ENCODE peak calls at places on chromosomes 13 and 19, in six cellular contexts. One of them, this sample, is unnamed.

GRCh38 chr19:39599116-39599515 is 3.2 kb upstream of the LGALS13 start:
- DNase-seq in GM23338: peak
- DNase-seq in SK-N-SH: no peak
- DNase-seq in A549: no peak
- DNase-seq in K562: peak
- DNase-seq in HCT116: no peak
- DNase-seq in this sample: no peak

GRCh38 chr19:34774857-34775256 is 1.8 kb upstream of the ZNF599 start:
- DNase-seq in GM23338: no peak
- DNase-seq in SK-N-SH: no peak
- DNase-seq in A549: no peak
- DNase-seq in K562: no peak
- DNase-seq in HCT116: no peak
- DNase-seq in this sample: no peak

GRCh38 chr19:39631178-39631577 is 24.5 kb upstream of the LGALS16 start:
- DNase-seq in GM23338: peak
- DNase-seq in SK-N-SH: no peak
- DNase-seq in A549: no peak
- DNase-seq in K562: no peak
- DNase-seq in HCT116: no peak
- DNase-seq in this sample: no peak

GRCh38 chr13:20901668-20902437 is 693 bp downstream of the XPO4 start:
- DNase-seq in GM23338: peak
- DNase-seq in SK-N-SH: peak
- DNase-seq in A549: peak
- DNase-seq in K562: peak
- DNase-seq in HCT116: peak
- DNase-seq in this sample: peak

GRCh38 chr13:66341978-66342377 is 888.2 kb downstream of the PCDH9 start:
- DNase-seq in GM23338: no peak
- DNase-seq in SK-N-SH: no peak
- DNase-seq in A549: no peak
- DNase-seq in K562: no peak
- DNase-seq in HCT116: no peak
- DNase-seq in this sample: no peak

GRCh38 chr13:106916329-106916728 is 348.4 kb upstream of the ARGLU1 start:
- DNase-seq in GM23338: no peak
- DNase-seq in SK-N-SH: no peak
- DNase-seq in A549: no peak
- DNase-seq in K562: no peak
- DNase-seq in HCT116: no peak
- DNase-seq in this sample: no peak

GRCh38 chr13:91185294-91185863 is 162.1 kb upstream of the MIR17HG start:
- DNase-seq in GM23338: peak
- DNase-seq in SK-N-SH: peak
- DNase-seq in A549: no peak
- DNase-seq in K562: peak
- DNase-seq in HCT116: peak
- DNase-seq in this sample: no peak

GRCh38 chr19:33293255-33294057 is 8.9 kb downstream of the CEBPA start:
- DNase-seq in GM23338: no peak
- DNase-seq in SK-N-SH: no peak
- DNase-seq in A549: peak
- DNase-seq in K562: peak
- DNase-seq in HCT116: no peak
- DNase-seq in this sample: peak

GRCh38 chr19:6412111-6412999 is 12.3 kb downstream of the KHSRP start:
- DNase-seq in GM23338: peak
- DNase-seq in SK-N-SH: peak
- DNase-seq in A549: no peak
- DNase-seq in K562: peak
- DNase-seq in HCT116: peak
- DNase-seq in this sample: peak

GRCh38 chr13:40484101-40484800 is 182.2 kb downstream of the FOXO1 start:
- DNase-seq in GM23338: no peak
- DNase-seq in SK-N-SH: no peak
- DNase-seq in A549: no peak
- DNase-seq in K562: no peak
- DNase-seq in HCT116: no peak
- DNase-seq in this sample: no peak

GRCh38 chr13:79745141-79745540 is 264.2 kb downstream of the NDFIP2 start:
- DNase-seq in GM23338: no peak
- DNase-seq in SK-N-SH: peak
- DNase-seq in A549: no peak
- DNase-seq in K562: no peak
- DNase-seq in HCT116: no peak
- DNase-seq in this sample: no peak

GRCh38 chr13:77930430-77930829 is 11.8 kb upstream of the EDNRB start:
- DNase-seq in GM23338: no peak
- DNase-seq in SK-N-SH: no peak
- DNase-seq in A549: no peak
- DNase-seq in K562: no peak
- DNase-seq in HCT116: no peak
- DNase-seq in this sample: no peak

GRCh38 chr13:96991072-96991471 is 3.2 kb downstream of the OXGR1 start:
- DNase-seq in GM23338: no peak
- DNase-seq in SK-N-SH: no peak
- DNase-seq in A549: no peak
- DNase-seq in K562: no peak
- DNase-seq in HCT116: no peak
- DNase-seq in this sample: no peak

GRCh38 chr13:110036060-110036459 is 249.7 kb upstream of the IRS2 start:
- DNase-seq in GM23338: no peak
- DNase-seq in SK-N-SH: no peak
- DNase-seq in A549: no peak
- DNase-seq in K562: no peak
- DNase-seq in HCT116: no peak
- DNase-seq in this sample: no peak

GRCh38 chr13:73273737-73274136 is 214.9 kb downstream of the KLF5 start:
- DNase-seq in GM23338: no peak
- DNase-seq in SK-N-SH: no peak
- DNase-seq in A549: no peak
- DNase-seq in K562: no peak
- DNase-seq in HCT116: no peak
- DNase-seq in this sample: no peak

GRCh38 chr13:78030351-78030750 is 111.7 kb upstream of the EDNRB start:
- DNase-seq in GM23338: no peak
- DNase-seq in SK-N-SH: no peak
- DNase-seq in A549: no peak
- DNase-seq in K562: no peak
- DNase-seq in HCT116: no peak
- DNase-seq in this sample: no peak

GRCh38 chr13:26185720-26186119 is 36.4 kb downstream of the RNF6 start:
- DNase-seq in GM23338: no peak
- DNase-seq in SK-N-SH: no peak
- DNase-seq in A549: no peak
- DNase-seq in K562: no peak
- DNase-seq in HCT116: no peak
- DNase-seq in this sample: no peak

GRCh38 chr13:45786293-45786920 is 65.1 kb downstream of the SIAH3 start:
- DNase-seq in GM23338: no peak
- DNase-seq in SK-N-SH: peak
- DNase-seq in A549: no peak
- DNase-seq in K562: no peak
- DNase-seq in HCT116: no peak
- DNase-seq in this sample: no peak
- TF ChIP-seq REST in GM23338: no peak
- TF ChIP-seq REST in SK-N-SH: no peak
- TF ChIP-seq REST in A549: no peak
- TF ChIP-seq REST in K562: no peak
- TF ChIP-seq REST in HCT116: no peak
- TF ChIP-seq REST in this sample: no peak

GRCh38 chr19:1206733-1207301 is 1.2 kb downstream of the STK11 start:
- DNase-seq in GM23338: no peak
- DNase-seq in SK-N-SH: no peak
- DNase-seq in A549: no peak
- DNase-seq in K562: peak
- DNase-seq in HCT116: no peak
- DNase-seq in this sample: peak
- TF ChIP-seq REST in GM23338: no peak
- TF ChIP-seq REST in SK-N-SH: no peak
- TF ChIP-seq REST in A549: no peak
- TF ChIP-seq REST in K562: no peak
- TF ChIP-seq REST in HCT116: no peak
- TF ChIP-seq REST in this sample: no peak

GRCh38 chr19:41851456-41851855 is 6.6 kb downstream of the DMRTC2 start:
- DNase-seq in GM23338: peak
- DNase-seq in SK-N-SH: no peak
- DNase-seq in A549: no peak
- DNase-seq in K562: no peak
- DNase-seq in HCT116: no peak
- DNase-seq in this sample: no peak

GRCh38 chr19:41853768-41854167 is 6.3 kb upstream of the RPS19 start:
- DNase-seq in GM23338: no peak
- DNase-seq in SK-N-SH: no peak
- DNase-seq in A549: no peak
- DNase-seq in K562: no peak
- DNase-seq in HCT116: no peak
- DNase-seq in this sample: no peak

GRCh38 chr19:41850381-41850780 is 5.5 kb downstream of the DMRTC2 start:
- DNase-seq in GM23338: no peak
- DNase-seq in SK-N-SH: no peak
- DNase-seq in A549: no peak
- DNase-seq in K562: no peak
- DNase-seq in HCT116: no peak
- DNase-seq in this sample: no peak

GRCh38 chr19:41849067-41849466 is 4.2 kb downstream of the DMRTC2 start:
- DNase-seq in GM23338: no peak
- DNase-seq in SK-N-SH: no peak
- DNase-seq in A549: no peak
- DNase-seq in K562: no peak
- DNase-seq in HCT116: no peak
- DNase-seq in this sample: no peak

GRCh38 chr19:41853344-41853743 is 6.7 kb upstream of the RPS19 start:
- DNase-seq in GM23338: no peak
- DNase-seq in SK-N-SH: no peak
- DNase-seq in A549: no peak
- DNase-seq in K562: no peak
- DNase-seq in HCT116: no peak
- DNase-seq in this sample: no peak
- TF ChIP-seq REST in GM23338: no peak
- TF ChIP-seq REST in SK-N-SH: no peak
- TF ChIP-seq REST in A549: no peak
- TF ChIP-seq REST in K562: no peak
- TF ChIP-seq REST in HCT116: no peak
- TF ChIP-seq REST in this sample: no peak

GRCh38 chr19:10998045-10998533 is 37.3 kb downstream of the SMARCA4 start:
- DNase-seq in GM23338: no peak
- DNase-seq in SK-N-SH: no peak
- DNase-seq in A549: no peak
- DNase-seq in K562: peak
- DNase-seq in HCT116: no peak
- DNase-seq in this sample: no peak
- TF ChIP-seq REST in GM23338: no peak
- TF ChIP-seq REST in SK-N-SH: no peak
- TF ChIP-seq REST in A549: no peak
- TF ChIP-seq REST in K562: no peak
- TF ChIP-seq REST in HCT116: no peak
- TF ChIP-seq REST in this sample: no peak

DNA sequence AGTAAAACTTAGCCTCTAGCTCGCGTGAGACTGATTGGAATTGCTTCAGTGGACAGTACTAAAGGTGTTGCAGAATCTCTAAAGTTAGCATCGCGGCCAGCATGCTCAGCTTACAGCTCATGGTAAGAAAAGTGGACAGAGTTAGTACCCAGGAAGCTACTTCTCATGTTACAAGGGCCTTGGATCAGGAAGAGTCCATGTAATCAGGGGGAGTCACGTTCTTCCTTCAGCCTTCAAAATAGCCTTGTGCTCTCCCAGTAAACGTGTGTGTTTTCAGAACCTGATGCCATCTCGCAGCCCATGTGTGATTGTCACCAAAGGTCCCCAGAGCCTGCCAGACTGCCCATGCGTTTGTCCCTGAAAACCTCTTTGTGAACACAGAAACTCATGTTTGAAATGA is 195.8 kb upstream of the RNF113B start:
- DNase-seq in GM23338: peak
- DNase-seq in SK-N-SH: no peak
- DNase-seq in A549: no peak
- DNase-seq in K562: no peak
- DNase-seq in HCT116: no peak
- DNase-seq in this sample: no peak
- TF ChIP-seq REST in GM23338: no peak
- TF ChIP-seq REST in SK-N-SH: no peak
- TF ChIP-seq REST in A549: no peak
- TF ChIP-seq REST in K562: no peak
- TF ChIP-seq REST in HCT116: no peak
- TF ChIP-seq REST in this sample: no peak

GRCh38 chr19:47776568-47776967 is 1.9 kb upstream of the SELENOW start:
- DNase-seq in GM23338: peak
- DNase-seq in SK-N-SH: no peak
- DNase-seq in A549: no peak
- DNase-seq in K562: no peak
- DNase-seq in HCT116: no peak
- DNase-seq in this sample: no peak
- TF ChIP-seq REST in GM23338: no peak
- TF ChIP-seq REST in SK-N-SH: no peak
- TF ChIP-seq REST in A549: no peak
- TF ChIP-seq REST in K562: no peak
- TF ChIP-seq REST in HCT116: no peak
- TF ChIP-seq REST in this sample: no peak

DNA sequence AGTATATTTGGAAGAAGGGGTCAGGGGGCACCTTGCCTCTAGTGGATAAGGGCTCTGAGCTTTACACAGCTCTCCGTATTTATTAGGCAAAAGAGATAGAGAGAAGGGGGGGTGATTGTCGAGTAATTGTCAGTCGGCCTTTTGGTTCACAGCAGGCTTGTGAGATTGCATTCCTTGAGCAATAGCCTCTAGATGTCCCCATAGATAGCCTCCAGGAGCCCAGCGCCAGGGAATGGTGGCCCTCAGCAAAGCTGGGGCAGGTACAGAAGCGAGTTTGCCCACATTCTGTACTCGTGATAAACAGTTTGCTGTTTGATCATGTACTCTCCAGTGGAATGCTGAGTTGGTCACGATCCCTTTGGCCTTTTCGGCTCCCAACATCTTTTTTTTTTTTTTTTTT is 4.6 kb downstream of the ZNF613 start:
- DNase-seq in GM23338: peak
- DNase-seq in SK-N-SH: no peak
- DNase-seq in A549: no peak
- DNase-seq in K562: no peak
- DNase-seq in HCT116: no peak
- DNase-seq in this sample: no peak
- TF ChIP-seq REST in GM23338: no peak
- TF ChIP-seq REST in SK-N-SH: no peak
- TF ChIP-seq REST in A549: no peak
- TF ChIP-seq REST in K562: no peak
- TF ChIP-seq REST in HCT116: no peak
- TF ChIP-seq REST in this sample: no peak

This sample was measured in HL-60.